ENCODE peak calls at places on chromosome 20, in four cellular contexts. Z is GM04503, E is GM13976, S is activated T-cell treated with anti-CD3 and anti-CD28 coated beads for 4 hours. R is an unnamed sample.

GRCh38 chr20:50034567-50035170 is 51.9 kb downstream of the SNAI1 start:
- DNase-seq in E (no peak), Z (peak), S (no peak), R (no peak)

GRCh38 chr20:13037727-13038126 is 29.0 kb downstream of the SPTLC3 start:
- DNase-seq in E (no peak), Z (no peak), S (no peak), R (no peak)

GRCh38 chr20:58584881-58585752 is 66.0 kb upstream of the STX16 start:
- DNase-seq in Z (no peak), S (no peak), E (no peak), R (no peak)

GRCh38 chr20:63708301-63709148 is 686 bp downstream of the ZGPAT start:
- DNase-seq in Z (no peak), E (peak), S (no peak), R (no peak)

GRCh38 chr20:53942121-53942816 is 128.1 kb downstream of the BCAS1 start:
- DNase-seq in Z (no peak), S (no peak), E (peak), R (no peak)

GRCh38 chr20:59404749-59405148 is 104.3 kb downstream of the EDN3 start:
- DNase-seq in E (no peak), Z (no peak), S (no peak), R (no peak)

GRCh38 chr20:5654557-5654956 is 95.6 kb upstream of the SHLD1 start:
- DNase-seq in S (no peak), E (no peak), Z (peak), R (no peak)

GRCh38 chr20:20215976-20216727 is 151.8 kb upstream of the INSM1 start:
- DNase-seq in E (no peak), Z (no peak), S (no peak), R (no peak)

GRCh38 chr20:59455392-59456341 is 148.7 kb upstream of the PHACTR3 start:
- DNase-seq in E (peak), Z (no peak), S (no peak), R (no peak)

GRCh38 chr20:21391495-21392298 is 5.6 kb downstream of the NKX2-4 start:
- DNase-seq in Z (no peak), E (peak), S (no peak), R (no peak)

GRCh38 chr20:23039136-23039875 is 4.2 kb downstream of the SSTR4 start:
- DNase-seq in E (no peak), S (no peak), Z (no peak), R (no peak)

R was measured in AG04449.